ENCODE peak calls at places on chromosomes 4 and X, in seven cellular contexts. Z is H9, T is astrocyte of the spinal cord, D is thoracic aorta, I is AG04450, Q is AG10803, O is GM06990. P is an unnamed sample.

GRCh38 chrX:39950035-39950688 is 147.6 kb downstream of the BCOR start:
- DNase-seq in T (no peak), Q (peak), Z (no peak), O (no peak), I (no peak), D (no peak), P (no peak)

GRCh38 chr4:17468638-17469221 is 43.2 kb downstream of the QDPR start:
- DNase-seq in Q (peak), O (no peak), D (no peak), I (no peak), T (peak), Z (no peak), P (peak)

GRCh38 chr4:160362478-160362877 is 1259.6 kb downstream of the RAPGEF2 start:
- DNase-seq in Q (no peak), O (no peak), D (no peak), Z (no peak), T (no peak), I (no peak), P (no peak)

GRCh38 chrX:42615161-42615563 is 162.8 kb downstream of the PPP1R2C start:
- DNase-seq in O (no peak), D (no peak), T (no peak), I (no peak), Q (no peak), Z (peak), P (peak)

GRCh38 chr4:55258152-55258863 is 87.7 kb upstream of the SRD5A3 start:
- DNase-seq in Q (no peak), T (no peak), O (no peak), D (no peak), Z (no peak), I (no peak), P (no peak)

GRCh38 chr4:7771541-7772507 is 167.8 kb downstream of the AFAP1 start:
- DNase-seq in O (peak), T (no peak), I (no peak), D (no peak), Q (no peak), Z (peak), P (no peak)

GRCh38 chr4:109559625-109559982 is 442 bp upstream of the MCUB start:
- DNase-seq in Q (peak), D (no peak), T (no peak), I (no peak), O (no peak), Z (peak), P (peak)

GRCh38 chr4:26803462-26803861 is 57.2 kb upstream of the STIM2 start:
- DNase-seq in T (no peak), Q (peak), D (no peak), O (no peak), Z (peak), I (no peak), P (no peak)

GRCh38 chr4:19945979-19946380 is 305.7 kb upstream of the SLIT2 start:
- DNase-seq in I (peak), D (no peak), Z (no peak), O (no peak), Q (peak), T (peak), P (no peak)

DNA sequence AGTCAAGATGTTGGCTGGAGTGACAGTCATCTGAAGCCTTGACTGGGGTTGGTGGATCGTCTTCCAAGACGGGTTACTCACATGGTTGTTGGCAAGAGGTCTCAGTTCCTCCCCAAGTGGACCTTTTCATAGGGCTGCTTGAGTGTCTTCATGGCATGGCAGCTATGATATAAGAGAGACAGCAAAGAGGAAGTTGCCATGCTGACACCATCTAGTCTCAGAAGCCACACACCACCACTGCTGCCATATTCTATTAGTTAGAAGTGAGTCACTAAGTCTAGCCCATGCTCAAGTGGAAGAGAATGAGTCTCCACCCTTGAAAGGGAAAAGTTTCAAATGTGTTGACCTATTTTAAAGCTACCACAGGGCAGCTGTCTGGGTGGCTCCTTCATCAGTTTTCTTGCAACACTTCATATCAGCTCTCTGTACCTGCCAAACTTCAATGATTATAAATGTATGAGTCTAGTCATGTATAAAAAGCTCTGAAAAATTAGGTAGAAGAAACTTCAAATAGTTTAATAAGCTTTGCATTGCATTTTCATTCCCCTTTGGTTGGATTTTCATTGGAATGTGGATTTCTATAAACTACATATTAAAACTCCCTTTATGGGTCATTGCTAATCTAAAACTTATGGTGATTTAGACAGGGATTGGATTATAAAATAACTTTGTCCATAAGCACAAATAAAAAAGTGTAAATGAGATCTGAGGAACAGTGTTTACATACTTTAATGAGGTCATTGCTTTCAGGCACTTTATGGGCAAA is 68.0 kb upstream of the ATXN3L start:
- DNase-seq in Q (peak), T (no peak), Z (no peak), I (no peak), D (no peak), O (peak), P (no peak)
- TF ChIP-seq CTCF in Q (no peak), T (no peak), Z (no peak), I (no peak), D (no peak), O (no peak), P (no peak)

DNA sequence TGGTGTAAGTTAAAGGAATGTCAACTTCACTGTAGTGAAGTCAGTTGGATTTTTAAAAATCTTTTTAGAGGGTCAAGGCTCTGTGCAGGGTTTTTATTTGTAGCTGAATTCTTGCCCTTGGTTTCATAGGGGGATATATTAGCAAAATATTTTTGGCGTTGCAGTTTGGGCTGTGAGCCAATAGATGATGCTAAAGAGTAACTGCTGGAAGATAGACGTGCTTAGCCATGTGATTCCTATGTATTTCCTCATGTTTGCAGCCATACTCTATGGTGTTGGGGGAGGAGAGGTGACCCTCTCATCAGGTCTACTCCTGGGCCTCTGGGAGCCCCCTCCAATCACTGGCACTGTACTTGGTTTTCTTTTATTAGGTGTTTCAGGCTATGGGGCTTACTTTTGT is 246.7 kb upstream of the ARHGAP24 start:
- DNase-seq in Z (no peak), I (no peak), D (no peak), O (no peak), Q (no peak), T (no peak), P (no peak)
- TF ChIP-seq CTCF in Z (peak), I (no peak), D (no peak), O (peak), Q (no peak), T (no peak), P (no peak)

GRCh38 chr4:2962099-2962455 is 1.1 kb downstream of the NOP14 start:
- DNase-seq in D (no peak), Q (no peak), Z (no peak), T (no peak), I (no peak), O (no peak), P (no peak)
- TF ChIP-seq CTCF in D (no peak), Q (no peak), Z (no peak), T (no peak), I (no peak), O (no peak), P (no peak)

DNA sequence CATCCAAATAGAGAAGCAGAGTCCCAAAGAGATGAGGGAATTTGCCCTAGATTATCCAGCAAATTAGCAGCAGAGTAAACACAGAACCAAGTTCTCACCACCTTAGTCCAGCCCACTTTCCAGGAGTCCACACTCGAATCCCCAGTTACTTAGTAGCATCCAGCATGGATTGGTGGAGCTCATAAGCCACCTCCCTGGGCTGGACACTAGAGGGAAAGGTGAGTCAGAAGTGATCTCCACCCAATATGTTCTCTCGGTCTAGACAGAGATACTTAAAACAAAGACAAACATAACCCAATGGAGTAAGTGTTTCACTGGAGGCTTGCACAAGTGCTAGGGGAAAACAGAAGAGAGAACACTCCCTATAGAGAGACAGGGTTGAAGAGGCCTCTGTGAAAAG is 105.1 kb upstream of the CPEB2 start:
- DNase-seq in Q (no peak), O (no peak), D (no peak), T (no peak), Z (no peak), I (no peak), P (no peak)
- TF ChIP-seq CTCF in Q (no peak), O (peak), D (no peak), T (no peak), Z (no peak), I (no peak), P (no peak)

GRCh38 chr4:184384810-184385557 is 89.4 kb downstream of the IRF2 start:
- DNase-seq in O (no peak), D (no peak), Q (no peak), I (no peak), Z (peak), T (no peak), P (no peak)

GRCh38 chr4:184384056-184384809 is 90.1 kb downstream of the IRF2 start:
- DNase-seq in D (no peak), T (peak), I (peak), O (peak), Q (peak), Z (peak), P (no peak)

GRCh38 chr4:184383497-184384055 is 90.8 kb downstream of the IRF2 start:
- DNase-seq in Z (no peak), O (no peak), D (no peak), Q (peak), I (peak), T (peak), P (peak)

GRCh38 chr4:184380707-184381106 is 93.6 kb downstream of the IRF2 start:
- DNase-seq in I (no peak), D (no peak), Z (no peak), Q (no peak), T (no peak), O (no peak), P (no peak)

GRCh38 chr4:184382189-184382846 is 92.0 kb downstream of the IRF2 start:
- DNase-seq in I (no peak), Q (no peak), O (no peak), D (no peak), T (no peak), Z (no peak), P (no peak)
- TF ChIP-seq CTCF in I (no peak), Q (no peak), O (no peak), D (no peak), T (no peak), Z (no peak), P (no peak)

DNA sequence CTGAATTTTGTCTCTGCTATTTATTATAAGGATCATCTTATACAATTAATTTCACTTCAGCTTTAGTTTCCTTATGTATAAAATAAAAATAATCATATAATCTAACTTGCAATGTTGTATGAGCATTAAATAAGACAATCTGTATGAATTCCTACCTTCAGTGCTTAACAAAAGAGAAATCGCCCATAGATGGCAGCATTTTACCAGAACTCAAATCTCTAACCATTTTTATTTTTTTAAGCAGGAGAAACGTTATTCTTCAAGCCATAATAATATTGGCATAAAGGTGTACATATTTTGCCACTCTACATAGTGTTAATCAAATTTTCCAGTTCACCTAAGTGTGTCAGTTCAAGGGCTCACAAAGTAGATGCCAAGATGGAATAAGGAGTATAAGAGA is 78.8 kb downstream of the TMEM47 start:
- DNase-seq in Z (no peak), O (no peak), I (peak), Q (peak), D (no peak), T (peak), P (no peak)
- TF ChIP-seq CTCF in Z (peak), O (no peak), I (peak), Q (peak), D (peak), T (peak), P (peak)

P was measured in glutamatergic neuron.